ENCODE peak calls at places on chromosome 13, in nine cellular contexts. H is ovary, S is stomach, F is upper lobe of left lung, X is K562, N is transverse colon, V is suprapubic skin, E is A549, O is HepG2. L is an unnamed sample.

GRCh38 chr13:112106467-112107141 is 39.7 kb downstream of the SOX1 start:
- DNase-seq in H (no peak), S (no peak), F (no peak), X (no peak), N (no peak), V (no peak), E (no peak), O (peak; percentile 6), L (no peak)

GRCh38 chr13:72696590-72696989 is 30.8 kb downstream of the MZT1 start:
- DNase-seq in H (no peak), S (no peak), F (no peak), X (no peak), N (no peak), V (no peak), E (no peak), O (no peak), L (no peak)

GRCh38 chr13:75398072-75398471 is 83.9 kb downstream of the TBC1D4 start:
- DNase-seq in H (no peak), S (no peak), F (no peak), X (no peak), N (no peak), V (no peak), E (no peak), O (no peak), L (no peak)

GRCh38 chr13:113672002-113672651 is 5.1 kb downstream of the GRK1 start:
- DNase-seq in H (peak; percentile 7), S (no peak), F (peak; percentile 11), X (no peak), N (no peak), V (peak; percentile 61), E (no peak), O (no peak), L (no peak)

GRCh38 chr13:93766719-93767118 is 540.1 kb downstream of the GPC6 start:
- DNase-seq in H (no peak), S (no peak), F (no peak), X (no peak), N (no peak), V (no peak), E (no peak), O (no peak), L (no peak)

GRCh38 chr13:23905766-23906165 is 8.5 kb upstream of the C1QTNF9B start:
- DNase-seq in H (no peak), S (no peak), F (no peak), X (no peak), N (no peak), V (no peak), E (no peak), O (no peak), L (no peak)

GRCh38 chr13:40352807-40353562 is 313.5 kb downstream of the FOXO1 start:
- DNase-seq in H (peak; percentile 52), S (no peak), F (no peak), X (no peak), N (no peak), V (peak; percentile 74), E (no peak), O (no peak), L (peak; percentile 21)

GRCh38 chr13:55661505-55661904 is 1479.2 kb upstream of the PRR20A start:
- DNase-seq in H (no peak), S (no peak), F (no peak), X (no peak), N (no peak), V (no peak), E (no peak), O (no peak), L (no peak)

GRCh38 chr13:100434010-100434763 is 154.4 kb downstream of the GGACT start:
- DNase-seq in H (no peak), S (no peak), F (no peak), X (no peak), N (no peak), V (no peak), E (no peak), O (peak; percentile 20), L (no peak)

GRCh38 chr13:94329277-94329676 is 150.2 kb downstream of the DCT start:
- DNase-seq in H (peak; percentile 44), S (no peak), F (no peak), X (no peak), N (no peak), V (no peak), E (no peak), O (no peak), L (no peak)

DNA sequence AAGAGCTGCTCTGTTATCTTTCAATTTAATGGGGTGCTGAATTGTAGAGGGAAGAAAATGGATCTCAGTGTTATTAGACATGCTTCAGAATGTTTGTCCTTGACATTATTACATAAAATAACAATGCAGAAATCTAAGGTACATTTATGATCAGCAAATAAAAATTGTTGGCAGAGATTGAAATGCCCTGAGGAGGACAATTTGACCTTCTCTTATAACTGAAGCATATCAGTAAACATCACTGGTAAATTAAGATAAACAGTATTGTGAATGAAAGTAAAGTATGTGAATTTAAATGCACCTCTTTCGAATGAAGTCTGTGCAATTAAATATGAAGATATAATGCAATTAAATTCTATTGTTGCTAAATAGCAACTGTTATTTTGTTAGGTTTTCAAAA is 1362.1 kb upstream of the ATXN8OS start:
- DNase-seq in H (no peak), S (no peak), F (no peak), X (no peak), N (no peak), V (no peak), E (no peak), O (no peak), L (no peak)
- TF ChIP-seq POLR2A in H (no peak), S (no peak), F (no peak), X (no peak), N (no peak), V (no peak), E (no peak), O (no peak), L (no peak)

DNA sequence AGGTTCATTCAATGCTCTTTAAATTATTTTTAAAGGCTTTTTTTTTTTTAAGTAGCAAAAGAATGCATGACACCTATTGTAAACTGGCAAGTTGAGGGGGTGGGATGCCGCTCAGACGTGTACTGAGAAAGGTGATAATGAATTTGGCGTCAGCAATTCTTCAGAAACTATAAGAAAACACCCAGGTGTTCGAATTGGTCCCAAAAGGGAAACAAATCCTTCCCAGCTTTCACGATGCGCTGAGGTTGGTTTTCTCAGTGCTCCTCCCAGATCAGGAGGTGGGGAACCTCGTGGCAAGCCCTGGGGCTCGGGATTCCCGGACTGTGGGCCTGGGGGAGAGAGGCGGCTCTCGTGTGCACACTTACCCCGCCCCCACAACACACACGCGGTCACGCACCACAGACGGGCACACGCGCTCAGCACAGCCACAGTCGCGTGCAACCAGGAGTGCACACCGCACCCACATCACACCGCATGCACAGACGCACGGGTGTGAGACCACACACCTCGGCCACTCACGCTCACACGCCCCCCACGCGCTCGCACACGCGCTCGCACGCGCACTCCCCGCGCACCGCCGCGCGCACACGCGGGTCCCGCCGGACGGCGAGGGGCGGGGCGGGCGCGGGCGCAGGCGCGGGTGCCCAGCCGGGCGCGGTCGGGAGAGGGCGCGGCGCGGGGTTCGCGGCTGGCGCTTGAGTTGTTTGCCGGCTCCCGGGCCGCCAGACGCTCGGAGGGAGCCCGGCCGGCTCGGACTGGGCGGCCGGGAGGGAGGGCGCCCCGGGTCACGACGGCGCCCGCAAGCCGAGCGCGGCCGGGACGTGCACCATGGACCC is at the start of gene FAM124A:
- DNase-seq in H (peak; percentile 66), S (peak; percentile 57), F (peak; percentile 31), X (peak; percentile 40), N (peak; percentile 53), V (no peak), E (peak; percentile 11), O (no peak), L (peak; percentile 9)
- TF ChIP-seq EP300 in H (no peak), S (no peak), F (no peak), X (no peak), N (no peak), V (no peak), E (no peak), O (no peak), L (no peak)

DNA sequence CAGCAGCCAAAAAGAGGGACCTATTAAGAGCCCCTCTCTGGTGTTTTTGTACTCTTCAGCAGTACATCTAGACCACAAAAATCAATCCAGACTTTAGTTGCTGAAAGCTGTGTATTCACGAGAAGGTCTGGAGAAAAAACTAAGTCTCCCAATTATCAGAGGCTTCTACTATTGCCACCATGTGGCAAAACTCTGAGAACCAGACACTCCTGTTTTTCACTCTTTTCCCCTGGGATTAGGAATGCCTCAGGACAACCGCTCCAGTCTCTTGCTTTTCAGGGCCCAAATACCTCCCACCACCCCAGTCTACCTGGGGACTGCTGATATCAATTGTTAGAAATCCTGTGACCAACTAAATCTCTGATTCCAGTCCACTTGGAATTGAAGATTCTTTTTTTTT is 30.1 kb upstream of the OBI1 start:
- DNase-seq in H (no peak), S (no peak), F (no peak), X (no peak), N (no peak), V (no peak), E (no peak), O (peak; percentile 12), L (no peak)
- TF ChIP-seq CTCF in H (no peak), S (no peak), F (no peak), X (no peak), N (no peak), V (no peak), E (no peak), O (peak; percentile 53), L (no peak)

GRCh38 chr13:97432232-97432916 is 1.6 kb upstream of the RAP2A start:
- DNase-seq in H (no peak), S (no peak), F (no peak), X (no peak), N (no peak), V (no peak), E (no peak), O (no peak), L (no peak)

GRCh38 chr13:97434417-97435296 is 688 bp downstream of the RAP2A start:
- DNase-seq in H (peak; percentile 68), S (peak; percentile 37), F (peak; percentile 50), X (no peak), N (peak; percentile 43), V (peak; percentile 82), E (no peak), O (no peak), L (peak; percentile 27)

GRCh38 chr13:97433727-97434416 is at the start of gene RAP2A:
- DNase-seq in H (peak; percentile 91), S (peak; percentile 90), F (peak; percentile 92), X (peak; percentile 83), N (peak; percentile 91), V (peak; percentile 92), E (peak; percentile 17), O (peak; percentile 85), L (peak; percentile 75)

GRCh38 chr13:97431365-97431764 is 2.6 kb upstream of the RAP2A start:
- DNase-seq in H (no peak), S (no peak), F (no peak), X (no peak), N (no peak), V (no peak), E (no peak), O (no peak), L (no peak)

DNA sequence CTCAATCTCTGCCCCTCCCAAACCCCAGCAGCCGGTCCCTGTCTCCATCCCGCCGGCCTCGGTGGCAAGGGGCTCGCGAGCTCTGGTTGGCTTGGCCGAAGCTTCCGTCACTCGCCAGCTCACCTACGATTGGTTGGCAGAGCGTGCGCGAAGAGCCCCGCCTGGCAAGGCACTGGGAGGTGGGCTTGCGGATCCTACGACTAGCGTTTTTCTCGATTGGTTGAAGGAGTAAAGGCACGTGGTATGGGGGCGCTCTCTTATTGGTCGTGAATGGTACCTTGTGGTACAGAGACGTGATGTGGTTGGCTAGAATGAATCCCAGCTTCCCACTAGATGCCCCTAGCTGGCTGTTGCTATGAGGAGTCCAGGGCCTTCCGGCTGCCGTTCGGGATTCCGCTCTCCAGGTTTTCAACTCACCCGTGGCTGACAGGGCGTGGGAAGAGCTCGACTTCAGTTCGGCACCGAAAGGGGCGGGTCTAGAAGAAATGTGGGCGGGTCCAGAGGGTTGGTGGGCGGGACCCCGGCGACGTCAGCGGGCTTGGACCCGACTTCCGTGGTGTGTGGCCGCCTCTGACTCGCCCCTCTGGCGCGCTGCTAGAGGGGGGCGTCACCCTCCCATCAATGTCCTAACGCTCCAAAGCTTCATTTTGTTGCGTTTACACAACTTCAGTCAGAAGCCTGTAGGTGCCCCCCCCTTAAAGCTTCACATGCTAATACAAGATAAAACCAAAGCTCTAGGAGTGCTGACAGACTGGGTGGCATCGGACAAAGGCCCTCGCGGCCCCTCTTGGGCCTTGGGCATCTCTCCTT is 847 bp upstream of the RAP2A start:
- DNase-seq in H (peak; percentile 100), S (peak; percentile 98), F (peak; percentile 97), X (peak; percentile 81), N (peak; percentile 99), V (peak; percentile 99), E (peak; percentile 76), O (peak; percentile 99), L (peak; percentile 98)
- TF ChIP-seq POLR2A in H (peak; percentile 26), S (no peak), F (no peak), X (peak; percentile 69), N (no peak), V (no peak), E (peak; percentile 17), O (peak; percentile 65), L (peak; percentile 62)